ENCODE peak calls at places on chromosome 5, in six cellular contexts. One of them, this sample, is unnamed.
A peak's percentile ranks its signal among the peaks of the same experiment; 100 is the strongest.

GRCh38 chr5:36217591-36217990 is 24.1 kb downstream of the NADK2 start:
- DNase-seq in HepG2: no peak
- DNase-seq in sigmoid colon: no peak
- DNase-seq in transverse colon: no peak
- DNase-seq in stomach: no peak
- DNase-seq in K562: no peak
- DNase-seq in this sample: no peak

GRCh38 chr5:35440409-35440808 is 177.3 kb upstream of the SPEF2 start:
- DNase-seq in HepG2: no peak
- DNase-seq in sigmoid colon: no peak
- DNase-seq in transverse colon: no peak
- DNase-seq in stomach: no peak
- DNase-seq in K562: no peak
- DNase-seq in this sample: no peak

GRCh38 chr5:66080664-66081063 is 63.4 kb upstream of the SREK1 start:
- DNase-seq in HepG2: no peak
- DNase-seq in sigmoid colon: no peak
- DNase-seq in transverse colon: no peak
- DNase-seq in stomach: no peak
- DNase-seq in K562: no peak
- DNase-seq in this sample: no peak

GRCh38 chr5:99355881-99356280 is 427.1 kb upstream of the CHD1 start:
- DNase-seq in HepG2: no peak
- DNase-seq in sigmoid colon: no peak
- DNase-seq in transverse colon: no peak
- DNase-seq in stomach: no peak
- DNase-seq in K562: no peak
- DNase-seq in this sample: no peak

GRCh38 chr5:73999306-73999705 is 373.3 kb downstream of the ARHGEF28 start:
- DNase-seq in HepG2: no peak
- DNase-seq in sigmoid colon: no peak
- DNase-seq in transverse colon: no peak
- DNase-seq in stomach: no peak
- DNase-seq in K562: no peak
- DNase-seq in this sample: no peak

GRCh38 chr5:159786901-159787691 is 129.2 kb upstream of the ADRA1B start:
- DNase-seq in HepG2: no peak
- DNase-seq in sigmoid colon: peak; percentile 92
- DNase-seq in transverse colon: peak; percentile 19
- DNase-seq in stomach: no peak
- DNase-seq in K562: no peak
- DNase-seq in this sample: peak; percentile 90

GRCh38 chr5:58311526-58311925 is 148.4 kb downstream of the PLK2 start:
- DNase-seq in HepG2: no peak
- DNase-seq in sigmoid colon: no peak
- DNase-seq in transverse colon: no peak
- DNase-seq in stomach: no peak
- DNase-seq in K562: no peak
- DNase-seq in this sample: no peak

GRCh38 chr5:101664071-101664791 is 631.9 kb downstream of the SLCO4C1 start:
- DNase-seq in HepG2: no peak
- DNase-seq in sigmoid colon: no peak
- DNase-seq in transverse colon: no peak
- DNase-seq in stomach: no peak
- DNase-seq in K562: no peak
- DNase-seq in this sample: no peak

GRCh38 chr5:127957701-127958190 is 125.8 kb upstream of the SLC12A2 start:
- DNase-seq in HepG2: no peak
- DNase-seq in sigmoid colon: no peak
- DNase-seq in transverse colon: no peak
- DNase-seq in stomach: no peak
- DNase-seq in K562: no peak
- DNase-seq in this sample: no peak

GRCh38 chr5:78360674-78361225 is 333 bp downstream of the SCAMP1 start:
- DNase-seq in HepG2: no peak
- DNase-seq in sigmoid colon: peak; percentile 75
- DNase-seq in transverse colon: peak; percentile 66
- DNase-seq in stomach: peak; percentile 68
- DNase-seq in K562: peak; percentile 65
- DNase-seq in this sample: peak; percentile 78

GRCh38 chr5:5314166-5314565 is 108.3 kb upstream of the ICE1 start:
- DNase-seq in HepG2: no peak
- DNase-seq in sigmoid colon: no peak
- DNase-seq in transverse colon: no peak
- DNase-seq in stomach: no peak
- DNase-seq in K562: no peak
- DNase-seq in this sample: no peak

GRCh38 chr5:169218176-169218575 is 82.8 kb downstream of the SLIT3 start:
- DNase-seq in HepG2: no peak
- DNase-seq in sigmoid colon: no peak
- DNase-seq in transverse colon: no peak
- DNase-seq in stomach: peak; percentile 64
- DNase-seq in K562: no peak
- DNase-seq in this sample: no peak

GRCh38 chr5:121863753-121864152 is 12.1 kb downstream of the FTMT start:
- DNase-seq in HepG2: no peak
- DNase-seq in sigmoid colon: no peak
- DNase-seq in transverse colon: no peak
- DNase-seq in stomach: no peak
- DNase-seq in K562: no peak
- DNase-seq in this sample: no peak

DNA sequence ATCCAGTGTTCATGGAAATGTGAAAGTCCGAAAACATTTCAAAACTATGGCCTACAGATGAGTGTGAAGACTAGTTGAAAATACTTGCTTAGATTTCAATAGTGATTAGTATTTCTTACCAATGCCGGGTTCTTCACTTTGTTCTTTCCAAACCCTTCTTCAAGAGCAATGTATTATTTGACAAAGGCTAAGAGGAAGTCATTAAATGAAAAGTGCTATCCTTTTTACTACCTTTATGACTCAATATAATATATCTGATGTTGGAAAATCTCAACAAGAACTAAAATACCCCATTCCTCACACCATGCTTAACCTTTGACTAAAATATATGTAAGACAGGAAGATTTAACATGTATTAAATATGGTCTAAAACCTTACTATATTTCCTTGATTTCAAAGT is 6.7 kb upstream of the MIER3 start:
- DNase-seq in HepG2: no peak
- DNase-seq in sigmoid colon: no peak
- DNase-seq in transverse colon: no peak
- DNase-seq in stomach: no peak
- DNase-seq in K562: no peak
- DNase-seq in this sample: no peak
- TF ChIP-seq POLR2AphosphoS5 in HepG2: no peak
- TF ChIP-seq POLR2AphosphoS5 in sigmoid colon: no peak
- TF ChIP-seq POLR2AphosphoS5 in transverse colon: no peak
- TF ChIP-seq POLR2AphosphoS5 in stomach: no peak
- TF ChIP-seq POLR2AphosphoS5 in K562: no peak
- TF ChIP-seq POLR2AphosphoS5 in this sample: no peak

GRCh38 chr5:178940569-178941360 is at the start of gene ZNF454:
- DNase-seq in HepG2: no peak
- DNase-seq in sigmoid colon: peak; percentile 97
- DNase-seq in transverse colon: peak; percentile 82
- DNase-seq in stomach: peak; percentile 78
- DNase-seq in K562: no peak
- DNase-seq in this sample: peak; percentile 90
- TF ChIP-seq CTCF in HepG2: no peak
- TF ChIP-seq CTCF in sigmoid colon: no peak
- TF ChIP-seq CTCF in transverse colon: no peak
- TF ChIP-seq CTCF in stomach: no peak
- TF ChIP-seq CTCF in K562: no peak
- TF ChIP-seq CTCF in this sample: no peak

GRCh38 chr5:30436718-30437117 is 756.8 kb upstream of the CDH6 start:
- DNase-seq in HepG2: no peak
- DNase-seq in sigmoid colon: no peak
- DNase-seq in transverse colon: no peak
- DNase-seq in stomach: no peak
- DNase-seq in K562: no peak
- DNase-seq in this sample: no peak

GRCh38 chr5:30438785-30439184 is 754.7 kb upstream of the CDH6 start:
- DNase-seq in HepG2: no peak
- DNase-seq in sigmoid colon: no peak
- DNase-seq in transverse colon: no peak
- DNase-seq in stomach: no peak
- DNase-seq in K562: no peak
- DNase-seq in this sample: no peak
- TF ChIP-seq POLR2A in HepG2: no peak
- TF ChIP-seq POLR2A in sigmoid colon: no peak
- TF ChIP-seq POLR2A in transverse colon: no peak
- TF ChIP-seq POLR2A in stomach: no peak
- TF ChIP-seq POLR2A in K562: no peak
- TF ChIP-seq POLR2A in this sample: no peak

DNA sequence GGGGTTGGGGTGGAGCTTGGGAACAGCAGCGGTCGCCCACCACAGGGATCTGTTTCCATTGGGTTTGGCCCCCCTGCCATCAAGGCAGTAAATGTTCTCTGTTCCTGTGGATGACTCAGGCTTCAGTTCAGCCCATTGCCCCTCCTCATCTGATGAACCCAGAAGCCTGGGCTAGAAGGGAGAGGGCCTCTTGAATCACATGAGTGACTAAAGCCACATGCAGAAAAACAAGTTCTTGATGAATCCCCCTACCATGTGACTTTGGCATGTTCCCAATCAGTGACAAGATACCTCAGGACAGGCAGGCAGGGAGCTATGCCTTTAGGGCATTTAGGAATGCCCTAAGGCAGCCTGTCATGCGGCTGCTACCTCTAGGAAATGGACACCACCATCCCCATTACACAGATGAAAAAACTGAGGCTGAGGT is 2.5 kb downstream of the SH3PXD2B start:
- DNase-seq in HepG2: peak; percentile 51
- DNase-seq in sigmoid colon: peak; percentile 87
- DNase-seq in transverse colon: peak; percentile 42
- DNase-seq in stomach: peak; percentile 21
- DNase-seq in K562: no peak
- DNase-seq in this sample: no peak
- TF ChIP-seq POLR2AphosphoS5 in HepG2: no peak
- TF ChIP-seq POLR2AphosphoS5 in sigmoid colon: peak; percentile 33
- TF ChIP-seq POLR2AphosphoS5 in transverse colon: peak; percentile 31
- TF ChIP-seq POLR2AphosphoS5 in stomach: peak; percentile 35
- TF ChIP-seq POLR2AphosphoS5 in K562: no peak
- TF ChIP-seq POLR2AphosphoS5 in this sample: no peak

GRCh38 chr5:10162468-10162867 is 87.2 kb downstream of the ATPSCKMT start:
- DNase-seq in HepG2: no peak
- DNase-seq in sigmoid colon: no peak
- DNase-seq in transverse colon: no peak
- DNase-seq in stomach: no peak
- DNase-seq in K562: no peak
- DNase-seq in this sample: no peak

GRCh38 chr5:10153394-10153793 is 96.3 kb downstream of the ATPSCKMT start:
- DNase-seq in HepG2: no peak
- DNase-seq in sigmoid colon: no peak
- DNase-seq in transverse colon: no peak
- DNase-seq in stomach: no peak
- DNase-seq in K562: no peak
- DNase-seq in this sample: no peak

GRCh38 chr5:10161778-10162177 is 87.9 kb downstream of the ATPSCKMT start:
- DNase-seq in HepG2: no peak
- DNase-seq in sigmoid colon: no peak
- DNase-seq in transverse colon: no peak
- DNase-seq in stomach: no peak
- DNase-seq in K562: no peak
- DNase-seq in this sample: no peak

GRCh38 chr5:10157085-10157669 is 92.5 kb downstream of the ATPSCKMT start:
- DNase-seq in HepG2: peak; percentile 82
- DNase-seq in sigmoid colon: no peak
- DNase-seq in transverse colon: no peak
- DNase-seq in stomach: no peak
- DNase-seq in K562: no peak
- DNase-seq in this sample: no peak

DNA sequence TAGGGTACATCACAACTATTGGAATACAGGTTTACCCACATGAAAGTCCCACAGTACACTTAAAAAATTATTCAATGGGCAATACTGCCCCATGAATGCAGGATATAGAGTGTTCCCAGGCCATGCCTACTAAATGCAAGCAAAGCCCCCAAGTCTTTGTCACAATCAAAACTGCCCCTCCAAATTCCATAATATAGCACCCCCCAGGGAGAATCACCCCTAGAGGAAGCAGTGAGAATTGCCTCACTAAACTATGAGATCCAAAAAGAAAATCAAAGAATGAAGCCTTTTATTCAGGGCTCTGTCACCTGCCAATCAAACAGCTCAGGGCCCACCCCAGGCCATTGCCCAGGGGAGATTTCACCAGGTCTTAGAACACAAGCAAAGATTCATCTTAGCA is 90.8 kb downstream of the ATPSCKMT start:
- DNase-seq in HepG2: no peak
- DNase-seq in sigmoid colon: no peak
- DNase-seq in transverse colon: no peak
- DNase-seq in stomach: no peak
- DNase-seq in K562: no peak
- DNase-seq in this sample: no peak
- TF ChIP-seq CTCF in HepG2: no peak
- TF ChIP-seq CTCF in sigmoid colon: no peak
- TF ChIP-seq CTCF in transverse colon: no peak
- TF ChIP-seq CTCF in stomach: no peak
- TF ChIP-seq CTCF in K562: peak; percentile 40
- TF ChIP-seq CTCF in this sample: no peak